ENCODE peak calls at places on chromosomes 1 and 21, in six cellular contexts. I, M, C, J, D and H are unnamed samples.

GRCh38 chr1:63730211-63730610 is 43.6 kb upstream of the ROR1 start:
- DNase-seq in J (no peak), M (peak; percentile 54), I (no peak), C (no peak), D (peak; percentile 53), H (no peak)

GRCh38 chr1:91732291-91732953 is 153.5 kb downstream of the TGFBR3 start:
- DNase-seq in J (no peak), M (no peak), C (no peak), D (peak; percentile 89), I (peak; percentile 32), H (no peak)

GRCh38 chr1:33170351-33171274 is 11.2 kb downstream of the TRIM62 start:
- DNase-seq in M (no peak), I (peak; percentile 28), C (no peak), D (peak; percentile 22), J (no peak), H (no peak)

GRCh38 chr1:24586970-24587820 is 31.3 kb downstream of the NCMAP start:
- DNase-seq in C (peak; percentile 79), J (peak; percentile 77), I (peak; percentile 39), M (no peak), D (peak; percentile 73), H (peak; percentile 51)

GRCh38 chr21:15483138-15483780 is 246.5 kb upstream of the USP25 start:
- DNase-seq in C (peak; percentile 93), I (peak; percentile 84), M (peak; percentile 84), J (peak; percentile 76), D (peak; percentile 95), H (peak; percentile 83)

GRCh38 chr1:24875257-24875656 is 54.8 kb downstream of the RUNX3 start:
- DNase-seq in M (no peak), I (no peak), J (no peak), C (no peak), D (no peak), H (no peak)

GRCh38 chr1:67019600-67020136 is 34.3 kb downstream of the SLC35D1 start:
- DNase-seq in C (no peak), M (peak; percentile 43), D (no peak), I (peak; percentile 87), J (no peak), H (no peak)

GRCh38 chr21:33490991-33491372 is 534 bp downstream of the DNAJC28 start:
- DNase-seq in D (no peak), M (no peak), C (peak; percentile 10), J (no peak), I (peak; percentile 11), H (no peak)

GRCh38 chr1:154741747-154742495 is 128.2 kb downstream of the KCNN3 start:
- DNase-seq in D (no peak), M (peak; percentile 91), C (peak; percentile 54), J (no peak), I (no peak), H (no peak)

GRCh38 chr1:22916469-22916817 is 56.2 kb downstream of the LACTBL1 start:
- DNase-seq in J (no peak), D (no peak), C (no peak), M (no peak), I (peak; percentile 15), H (peak; percentile 13)

GRCh38 chr1:63124666-63125191 is 197.6 kb upstream of the FOXD3 start:
- DNase-seq in J (peak; percentile 64), D (peak; percentile 33), M (no peak), I (peak; percentile 78), C (no peak), H (no peak)

GRCh38 chr1:38093569-38094520 is 47.3 kb upstream of the POU3F1 start:
- DNase-seq in J (no peak), C (no peak), D (no peak), I (no peak), M (no peak), H (no peak)

GRCh38 chr1:154548028-154548427 is 10.4 kb downstream of the UBE2Q1 start:
- DNase-seq in C (no peak), D (no peak), M (no peak), I (peak; percentile 42), J (no peak), H (no peak)

GRCh38 chr21:45874716-45875415 is 106.7 kb upstream of the COL6A1 start:
- DNase-seq in I (peak; percentile 6), M (no peak), D (peak; percentile 76), C (peak; percentile 26), J (no peak), H (no peak)

GRCh38 chr21:45478115-45478801 is 64.0 kb downstream of the SLC19A1 start:
- DNase-seq in J (peak; percentile 71), D (peak; percentile 57), C (peak; percentile 73), I (peak; percentile 65), M (peak; percentile 84), H (peak; percentile 84)

GRCh38 chr1:110216844-110217444 is 6.8 kb downstream of the KCNC4 start:
- DNase-seq in C (no peak), I (no peak), J (no peak), M (no peak), D (no peak), H (no peak)

GRCh38 chr1:110216116-110216515 is 6.0 kb downstream of the KCNC4 start:
- DNase-seq in C (no peak), M (no peak), J (no peak), I (no peak), D (no peak), H (no peak)

GRCh38 chr1:110215621-110216020 is 5.5 kb downstream of the KCNC4 start:
- DNase-seq in I (no peak), J (no peak), D (no peak), C (no peak), M (no peak), H (no peak)

GRCh38 chr1:110213143-110213540 is 3.0 kb downstream of the KCNC4 start:
- DNase-seq in C (no peak), I (no peak), M (no peak), D (no peak), J (no peak), H (no peak)

GRCh38 chr1:110214454-110215404 is 4.6 kb downstream of the KCNC4 start:
- DNase-seq in J (no peak), C (no peak), I (peak; percentile 11), M (no peak), D (peak; percentile 48), H (no peak)
- TF ChIP-seq CTCF in J (no peak), C (no peak), I (no peak), M (no peak), D (no peak), H (no peak)

GRCh38 chr1:39107891-39108290 is 81.7 kb downstream of the NDUFS5 start:
- DNase-seq in M (no peak), C (no peak), I (peak; percentile 68), J (no peak), D (no peak), H (no peak)
- H3K9ac ChIP-seq in M (peak overlapping the region; percentile 9), C (no peak overlapping the region), I (peak overlapping the region; percentile 81), J (no peak overlapping the region), D (peak overlapping the region; percentile 82), H (no peak overlapping the region)

GRCh38 chr1:12031039-12031980 is 12.0 kb downstream of the MIIP start:
- DNase-seq in D (peak; percentile 44), M (peak; percentile 49), J (peak; percentile 23), I (peak; percentile 16), C (peak; percentile 51), H (peak; percentile 43)
- TF ChIP-seq CTCF in D (peak; percentile 77), M (peak; percentile 68), J (peak; percentile 48), I (peak; percentile 45), C (peak; percentile 54), H (peak; percentile 67)

DNA sequence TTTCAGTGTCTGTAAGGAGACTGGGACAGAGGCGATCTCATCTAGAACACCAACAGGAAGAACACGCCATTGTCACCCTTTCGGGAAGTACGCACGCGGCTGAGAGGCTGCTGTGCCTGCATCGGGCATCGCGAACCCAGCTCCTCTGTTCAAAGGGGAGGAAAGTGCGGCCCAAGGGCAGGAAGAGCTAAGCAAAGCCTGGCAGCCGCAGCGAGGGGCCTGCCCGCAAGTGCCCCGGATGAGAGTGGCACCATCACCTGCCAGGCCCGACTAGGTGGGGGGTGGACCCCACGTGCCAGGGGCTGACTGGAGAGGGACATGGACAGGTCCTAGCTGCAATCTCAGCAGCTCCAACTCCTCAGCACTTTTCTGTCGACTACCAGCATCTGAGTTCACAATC is 7.5 kb downstream of the TPRG1L start:
- DNase-seq in J (no peak), D (no peak), C (no peak), M (no peak), I (no peak), H (no peak)
- H3K9ac ChIP-seq in J (no peak overlapping the region), D (no peak overlapping the region), C (peak overlapping the region; percentile 30), M (no peak overlapping the region), I (no peak overlapping the region), H (no peak overlapping the region)